ENCODE peak calls at places on chromosomes 5 and 9, in four cellular contexts. V is adipocyte, O is kidney epithelial cell, T is right lobe of liver. S is an unnamed sample.

GRCh38 chr5:72234265-72234700 is 85.8 kb downstream of the MRPS27 start:
- DNase-seq in T (no peak), V (peak; percentile 71), O (no peak), S (no peak)

GRCh38 chr5:89981006-89981405 is 428.6 kb downstream of the CETN3 start:
- DNase-seq in V (no peak), T (no peak), O (no peak), S (no peak)

GRCh38 chr5:95803271-95804148 is 19.0 kb downstream of the GLRX start:
- DNase-seq in O (no peak), T (no peak), V (no peak), S (no peak)

GRCh38 chr9:38036359-38037084 is 32.5 kb downstream of the SHB start:
- DNase-seq in O (no peak), T (no peak), V (peak; percentile 54), S (peak; percentile 54)

GRCh38 chr9:131668439-131669233 is 71.2 kb downstream of the RAPGEF1 start:
- DNase-seq in T (peak; percentile 42), O (no peak), V (peak; percentile 43), S (no peak)

GRCh38 chr9:126335837-126336236 is 9.2 kb downstream of the MVB12B start:
- DNase-seq in O (no peak), V (no peak), T (peak; percentile 64), S (no peak)

GRCh38 chr5:72472666-72473422 is 34.4 kb downstream of the ZNF366 start:
- DNase-seq in V (no peak), T (no peak), O (no peak), S (no peak)

GRCh38 chr5:92890841-92891244 is 690.2 kb downstream of the NR2F1-AS1 start:
- DNase-seq in T (no peak), O (no peak), V (peak; percentile 22), S (no peak)

GRCh38 chr9:95570646-95571045 is 53.9 kb upstream of the PTCH1 start:
- DNase-seq in V (no peak), T (no peak), O (no peak), S (no peak)

GRCh38 chr5:10932426-10932825 is 171.4 kb upstream of the DAP start:
- DNase-seq in V (no peak), O (no peak), T (no peak), S (no peak)

GRCh38 chr5:2989517-2989916 is 238.0 kb upstream of the IRX2 start:
- DNase-seq in O (no peak), T (no peak), V (no peak), S (no peak)

GRCh38 chr9:35909274-35909673 is at the start of gene SPAAR:
- DNase-seq in V (no peak), O (no peak), T (no peak), S (no peak)

GRCh38 chr9:85420750-85421149 is 321.0 kb downstream of the AGTPBP1 start:
- DNase-seq in O (peak; percentile 86), V (no peak), T (no peak), S (no peak)

GRCh38 chr5:17087035-17087434 is 130.4 kb upstream of the BASP1 start:
- DNase-seq in V (no peak), O (no peak), T (no peak), S (no peak)

GRCh38 chr5:129506092-129506491 is 46.0 kb downstream of the ADAMTS19 start:
- DNase-seq in V (peak; percentile 77), T (no peak), O (peak; percentile 50), S (no peak)

GRCh38 chr9:111036068-111036789 is 2.0 kb downstream of the LPAR1 start:
- DNase-seq in V (peak; percentile 93), O (no peak), T (no peak), S (no peak)

GRCh38 chr5:74643160-74643562 is 2.6 kb upstream of the ENC1 start:
- DNase-seq in T (no peak), V (peak; percentile 88), O (peak; percentile 92), S (no peak)

GRCh38 chr5:103907001-103907400 is 344.4 kb upstream of the NUDT12 start:
- DNase-seq in T (no peak), V (no peak), O (no peak), S (no peak)

GRCh38 chr5:160486573-160486972 is 64.9 kb downstream of the PTTG1 start:
- DNase-seq in O (no peak), V (no peak), T (no peak), S (no peak)
- H3K4me3 ChIP-seq in O (no peak overlapping the region), V (no peak overlapping the region), T (no peak overlapping the region), S (no peak overlapping the region)

GRCh38 chr5:160774006-160774405 is 78.0 kb downstream of the ATP10B start:
- DNase-seq in T (no peak), V (no peak), O (no peak), S (no peak)

GRCh38 chr5:160767062-160767461 is 84.9 kb downstream of the ATP10B start:
- DNase-seq in T (no peak), O (no peak), V (no peak), S (no peak)

GRCh38 chr5:160772854-160773253 is 79.2 kb downstream of the ATP10B start:
- DNase-seq in O (no peak), T (no peak), V (no peak), S (no peak)

GRCh38 chr5:160769264-160769663 is 82.7 kb downstream of the ATP10B start:
- DNase-seq in V (no peak), T (no peak), O (no peak), S (no peak)

DNA sequence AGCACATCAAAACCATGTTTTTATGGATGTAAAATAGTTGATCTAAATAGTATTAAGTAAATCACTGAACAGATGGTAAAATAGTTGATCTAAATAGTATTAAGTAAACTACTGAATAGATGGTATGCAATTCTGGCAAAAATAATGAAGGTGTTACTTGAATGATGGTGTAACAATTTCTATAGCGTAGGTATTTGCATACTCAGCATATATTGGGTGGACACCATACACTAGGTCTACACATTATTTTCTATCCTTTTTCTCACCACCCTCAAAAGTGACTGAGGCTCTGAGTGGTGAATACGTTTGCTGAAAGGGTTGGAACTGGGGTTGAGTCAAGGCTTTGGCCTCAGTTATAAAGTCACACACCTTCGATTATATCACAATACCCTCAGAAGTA is 81.3 kb downstream of the ATP10B start:
- DNase-seq in V (no peak), O (no peak), T (no peak), S (no peak)
- H3K4me3 ChIP-seq in V (no peak overlapping the region), O (no peak overlapping the region), T (no peak overlapping the region), S (no peak overlapping the region)

GRCh38 chr5:78984611-78985406 is at the start of gene ARSB:
- DNase-seq in O (peak; percentile 38), V (peak; percentile 96), T (peak; percentile 92), S (no peak)
- H3K4me3 ChIP-seq in O (peak within 1 kb of the TSS; percentile 86), V (peak within 1 kb of the TSS; percentile 87), T (peak within 1 kb of the TSS; percentile 79), S (peak within 1 kb of the TSS; percentile 77)

DNA sequence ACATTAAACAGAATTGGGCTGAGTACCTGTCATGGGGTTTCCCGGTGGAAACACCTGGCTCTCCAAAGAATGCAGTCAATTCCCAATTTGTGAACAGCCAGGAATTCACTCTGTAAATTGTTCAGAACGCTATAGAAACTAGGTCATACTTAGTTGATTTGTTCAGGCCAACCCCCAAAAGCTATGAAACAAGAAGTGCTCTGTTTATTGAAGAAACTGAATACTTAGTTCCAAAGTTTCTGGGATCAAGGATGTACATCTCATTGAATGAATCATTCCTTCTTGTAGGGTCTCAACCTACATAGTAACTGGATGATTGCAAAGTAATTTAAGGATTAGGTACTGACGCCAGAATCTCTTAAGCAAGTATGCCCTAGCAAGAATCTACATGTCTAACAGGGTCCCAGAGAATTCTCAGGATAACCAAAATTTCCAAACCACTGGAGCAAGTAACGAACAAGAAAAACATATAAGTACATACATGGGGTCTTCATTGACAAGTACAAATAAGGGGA is 659 bp upstream of the TUSC1 start:
- DNase-seq in O (no peak), T (no peak), V (peak; percentile 59), S (no peak)
- H3K4me3 ChIP-seq in O (peak overlapping the region; percentile 65), T (peak overlapping the region; percentile 92), V (peak overlapping the region; percentile 94), S (peak overlapping the region; percentile 67)

GRCh38 chr5:132487841-132488555 is 2.6 kb downstream of the IRF1 start:
- DNase-seq in O (no peak), T (no peak), V (no peak), S (no peak)
- H3K4me3 ChIP-seq in O (no peak overlapping the region), T (peak overlapping the region; percentile 95), V (peak overlapping the region; percentile 93), S (no peak overlapping the region)

GRCh38 chr5:139652788-139653241 is 4.7 kb downstream of the CXXC5 start:
- DNase-seq in T (no peak), V (peak; percentile 64), O (no peak), S (no peak)

GRCh38 chr5:139651863-139652787 is 4.0 kb downstream of the CXXC5 start:
- DNase-seq in O (peak; percentile 91), T (peak; percentile 83), V (peak; percentile 90), S (no peak)

GRCh38 chr5:139654875-139655491 is 6.8 kb downstream of the CXXC5 start:
- DNase-seq in V (peak; percentile 24), O (no peak), T (no peak), S (no peak)

GRCh38 chr5:139654464-139654863 is 6.3 kb downstream of the CXXC5 start:
- DNase-seq in V (no peak), O (no peak), T (no peak), S (no peak)

DNA sequence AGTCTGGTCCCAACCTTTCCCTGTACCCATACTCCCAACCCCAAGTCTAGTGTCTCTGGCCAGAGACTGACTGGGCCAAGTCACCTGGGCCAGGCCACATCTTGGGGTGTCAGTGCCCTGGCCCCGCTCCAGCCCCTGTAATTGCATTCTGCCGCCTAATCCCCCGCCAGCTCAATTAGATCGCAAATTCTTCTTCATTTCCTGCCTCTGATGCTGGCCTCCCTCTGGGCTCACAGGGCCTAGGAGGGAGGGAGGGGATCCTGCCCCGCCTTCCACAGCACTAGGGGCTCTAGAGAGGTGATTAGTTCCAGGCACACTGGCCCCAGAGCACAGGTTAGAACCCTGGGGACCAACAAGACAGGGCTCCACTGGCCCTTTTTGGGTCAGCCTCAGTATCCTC is 5.5 kb downstream of the CXXC5 start:
- DNase-seq in O (no peak), T (no peak), V (peak; percentile 30), S (no peak)
- H3K4me3 ChIP-seq in O (no peak overlapping the region), T (no peak overlapping the region), V (peak overlapping the region; percentile 91), S (no peak overlapping the region)

S was measured in keratinocyte.